ENCODE peak calls at places on chromosome 19, in four cellular contexts. V, A, B and J are unnamed samples.

GRCh38 chr19:45742969-45743368 is 9.7 kb downstream of the MEIOSIN start:
- DNase-seq in V (no peak), B (no peak), A (no peak), J (no peak)

GRCh38 chr19:17347361-17347760 is 10.0 kb downstream of the GTPBP3 start:
- DNase-seq in A (no peak), V (no peak), B (no peak), J (no peak)

GRCh38 chr19:28329429-28329828 is 883.5 kb downstream of the UQCRFS1 start:
- DNase-seq in A (no peak), B (no peak), V (no peak), J (no peak)

GRCh38 chr19:6577410-6578125 is 13.4 kb downstream of the CD70 start:
- DNase-seq in A (no peak), V (no peak), B (no peak), J (no peak)

GRCh38 chr19:10961073-10961762 is 388 bp downstream of the SMARCA4 start:
- DNase-seq in B (no peak), A (no peak), V (no peak), J (no peak)

GRCh38 chr19:31257025-31257424 is 92.2 kb downstream of the TSHZ3 start:
- DNase-seq in V (no peak), A (no peak), B (no peak), J (no peak)

GRCh38 chr19:35704218-35704617 is at the start of gene ZBTB32:
- DNase-seq in A (no peak), B (no peak), V (peak; percentile 84), J (no peak)

GRCh38 chr19:45852145-45852750 is 10.7 kb downstream of the SYMPK start:
- DNase-seq in V (no peak), B (no peak), A (no peak), J (no peak)

GRCh38 chr19:40139533-40140287 is 49.0 kb upstream of the ZNF780A start:
- DNase-seq in B (peak; percentile 48), A (no peak), V (no peak), J (peak; percentile 31)

GRCh38 chr19:52566588-52566987 is 3.5 kb upstream of the ZNF701 start:
- DNase-seq in B (no peak), A (no peak), V (no peak), J (peak; percentile 39)

DNA sequence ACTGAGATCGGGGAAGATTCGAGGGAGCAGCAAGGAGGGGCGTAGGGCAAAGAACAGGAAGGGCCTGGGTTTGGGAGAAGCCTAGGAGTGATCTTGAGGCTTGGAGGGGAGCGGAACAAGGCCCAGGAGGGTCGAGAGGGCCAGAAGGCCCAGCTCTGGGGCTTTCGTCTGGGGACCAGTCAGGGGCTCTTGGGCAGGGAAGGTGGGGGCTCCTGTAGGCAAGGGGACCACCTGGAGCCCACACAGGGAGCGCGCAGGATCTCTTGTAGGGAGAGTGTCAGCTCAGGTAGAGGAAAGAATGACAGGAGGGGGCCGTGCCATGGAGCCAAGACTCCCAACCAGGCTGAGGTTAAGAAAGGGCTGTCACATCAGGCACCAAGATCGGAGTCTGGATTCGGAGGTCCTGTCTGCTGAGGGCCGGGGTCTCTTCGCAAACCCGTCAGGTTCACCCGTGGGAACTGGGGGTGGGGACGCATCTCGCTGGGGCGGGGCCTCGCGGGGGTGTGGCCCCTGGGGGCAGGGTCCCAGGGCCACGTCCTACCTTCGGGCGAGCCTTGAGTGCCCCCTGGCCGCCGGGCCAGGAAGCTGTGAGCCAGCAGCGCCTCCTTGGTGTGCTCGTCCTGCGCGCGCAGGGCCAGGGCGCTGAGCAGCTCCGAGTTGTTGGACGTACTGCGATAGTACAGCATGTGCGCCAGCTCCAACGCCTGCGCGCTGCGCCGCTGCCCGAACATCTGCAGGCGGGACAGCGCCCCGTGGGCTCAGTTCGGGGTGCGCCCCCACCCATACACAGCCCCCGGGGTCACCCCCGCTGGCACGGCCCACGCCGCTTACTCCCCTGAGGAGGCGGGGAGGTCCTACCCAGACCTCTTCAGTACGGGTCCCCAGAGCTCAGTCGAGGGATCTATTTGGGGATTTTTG is 8.4 kb downstream of the EMP3 start:
- DNase-seq in B (peak; percentile 90), V (peak; percentile 98), A (peak; percentile 87), J (no peak)
- TF ChIP-seq POLR2A in B (peak; percentile 74), V (no peak), A (no peak), J (no peak)

GRCh38 chr19:24177686-24178085 is 90.7 kb downstream of the ZNF254 start:
- DNase-seq in A (no peak), V (peak; percentile 63), B (no peak), J (no peak)

DNA sequence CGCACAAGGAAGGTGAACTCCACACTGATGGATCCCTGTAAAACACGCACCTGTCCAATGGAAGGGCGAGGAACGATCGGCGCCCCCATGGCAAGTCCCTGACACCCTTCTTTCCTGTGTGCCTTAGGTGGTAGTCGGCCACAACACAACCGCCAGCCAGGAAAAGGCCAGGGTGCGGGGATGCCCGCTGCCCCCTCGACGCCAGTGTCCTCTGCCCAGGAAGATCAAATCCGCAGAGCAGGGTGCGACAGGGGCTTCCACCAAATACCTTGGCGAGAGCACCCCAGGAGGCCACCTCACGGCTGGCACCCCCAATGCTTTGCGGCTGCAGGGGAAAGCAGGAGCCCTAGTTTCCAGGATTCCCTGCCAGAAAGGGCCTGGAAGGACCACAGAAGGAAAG is 91.2 kb downstream of the ZNF254 start:
- DNase-seq in A (no peak), B (no peak), V (peak; percentile 32), J (no peak)
- TF ChIP-seq POLR2A in A (no peak), B (no peak), V (no peak), J (no peak)

DNA sequence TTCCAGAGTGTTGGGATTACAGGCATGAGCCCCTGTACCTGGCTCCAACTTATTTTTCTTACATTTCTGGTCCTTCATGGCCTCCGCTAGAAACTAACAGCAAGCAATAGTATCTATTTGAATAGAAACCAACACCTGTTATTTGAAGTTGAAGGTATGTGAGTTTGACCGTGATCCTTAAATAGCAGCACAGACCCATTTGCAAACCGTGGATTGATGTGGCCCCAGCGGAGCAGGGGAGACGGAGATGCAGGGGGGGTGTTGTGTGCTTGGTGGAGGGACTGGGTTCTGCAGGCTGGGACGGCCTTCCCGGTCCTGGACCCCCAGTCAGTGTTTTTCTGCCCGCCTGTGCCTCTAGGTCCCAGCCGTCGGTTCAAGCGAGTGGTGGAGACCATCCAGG is 16.9 kb downstream of the TMEM150B start:
- DNase-seq in V (no peak), A (no peak), B (no peak), J (no peak)
- TF ChIP-seq POLR2A in V (no peak), A (no peak), B (no peak), J (no peak)

GRCh38 chr19:49808762-49809154 is 4.3 kb downstream of the FUZ start:
- DNase-seq in V (peak; percentile 95), B (no peak), A (peak; percentile 92), J (peak; percentile 87)
- TF ChIP-seq POLR2A in V (no peak), B (no peak), A (no peak), J (no peak)

GRCh38 chr19:531009-531752 is 379 bp upstream of the CDC34 start:
- DNase-seq in B (peak; percentile 54), V (peak; percentile 98), A (no peak), J (peak; percentile 95)
- TF ChIP-seq POLR2A in B (peak; percentile 14), V (peak; percentile 30), A (no peak), J (peak; percentile 57)

GRCh38 chr19:33302175-33302973 is at the start of gene CEBPA:
- DNase-seq in B (peak; percentile 70), A (no peak), V (peak; percentile 97), J (peak; percentile 91)
- TF ChIP-seq POLR2A in B (peak; percentile 99), A (peak; percentile 95), V (peak; percentile 99), J (peak; percentile 74)

GRCh38 chr19:9936151-9937000 is at the start of gene OLFM2:
- DNase-seq in A (no peak), B (no peak), V (peak; percentile 89), J (no peak)
- TF ChIP-seq POLR2A in A (no peak), B (no peak), V (no peak), J (no peak)

GRCh38 chr19:1241417-1242095 is at the start of gene ATP5F1D:
- DNase-seq in B (no peak), V (peak; percentile 97), A (peak; percentile 91), J (peak; percentile 98)

GRCh38 chr19:1240925-1241324 is 626 bp upstream of the ATP5F1D start:
- DNase-seq in A (no peak), B (no peak), V (peak; percentile 62), J (no peak)

GRCh38 chr19:1239420-1239795 is 1.6 kb upstream of the CBARP start:
- DNase-seq in V (no peak), B (no peak), A (no peak), J (no peak)

GRCh38 chr19:1238373-1239303 is 833 bp upstream of the CBARP start:
- DNase-seq in V (peak; percentile 82), B (no peak), A (no peak), J (no peak)

DNA sequence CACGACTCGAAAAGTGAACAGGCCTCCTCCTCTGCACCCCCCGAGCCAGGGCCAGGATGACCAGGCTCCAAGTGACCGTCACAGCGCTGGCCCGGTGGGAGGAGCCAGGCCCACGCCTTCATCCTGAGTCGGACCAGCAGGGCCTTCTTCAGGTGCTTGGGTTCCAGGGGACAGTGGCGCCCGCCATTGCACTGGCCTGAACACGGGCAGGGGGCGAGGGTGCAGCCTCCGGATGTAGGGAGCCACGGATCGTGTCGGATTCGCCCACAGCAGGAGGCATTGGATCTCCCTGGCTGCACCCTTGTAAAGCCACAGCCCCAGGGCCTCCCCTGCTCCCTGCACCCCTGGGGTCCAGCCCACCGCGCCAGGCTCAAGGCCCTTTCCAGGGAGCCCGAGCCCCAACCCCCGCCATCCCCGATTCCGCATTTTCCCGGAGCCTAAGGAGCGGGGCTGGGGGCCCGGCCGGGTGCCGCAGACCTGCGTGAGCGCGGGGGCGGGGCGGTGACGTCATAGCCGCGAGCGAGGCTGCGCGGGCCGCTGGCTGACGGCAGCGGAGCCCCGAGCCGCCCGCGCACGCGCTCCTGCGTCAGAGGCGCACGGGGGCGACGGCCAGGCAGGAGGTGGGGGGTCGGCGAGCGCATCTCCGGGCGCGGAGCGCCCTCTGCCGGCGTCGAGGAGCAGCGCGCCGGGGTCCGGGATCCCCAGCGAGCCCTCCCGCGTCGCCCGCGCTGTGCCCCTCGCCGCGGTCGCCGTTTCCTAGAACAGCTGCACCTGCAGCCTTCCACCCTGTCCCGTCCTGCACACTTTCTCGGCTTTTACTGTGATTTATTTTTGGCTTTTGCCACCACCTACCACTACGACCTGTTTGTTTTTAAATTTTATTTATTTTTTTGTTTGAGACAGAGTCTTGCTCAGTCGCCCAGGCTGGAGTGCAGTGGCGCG is 1.5 kb upstream of the ATP5F1D start:
- DNase-seq in B (peak; percentile 82), A (peak; percentile 69), V (peak; percentile 99), J (peak; percentile 97)
- TF ChIP-seq POLR2A in B (peak; percentile 11), A (no peak), V (no peak), J (no peak)